ENCODE peak calls at places on chromosomes 7 and 10, in eight cellular contexts. F is heart right ventricle; I is CD4-positive, alpha-beta T cell; Q is heart left ventricle; L is Calu3; Z is neural crest cell; Y is GM13977; K is left lung. A is an unnamed sample.
A peak's percentile ranks its signal among the peaks of the same experiment; 100 is the strongest.

GRCh38 chr10:34732926-34733325 is 82.2 kb downstream of the PARD3 start:
- DNase-seq in Y (no peak), L (no peak), Q (no peak), Z (no peak), K (no peak), I (no peak), F (no peak), A (peak; percentile 41)

GRCh38 chr7:27149817-27150567 is 2.4 kb downstream of the HOXA3 start:
- DNase-seq in K (no peak), Q (peak; percentile 5), F (no peak), Z (no peak), L (peak; percentile 51), I (no peak), Y (no peak), A (no peak)

GRCh38 chr10:101011517-101012423 is 12.2 kb downstream of the LZTS2 start:
- DNase-seq in L (peak; percentile 38), I (no peak), Y (no peak), Q (no peak), K (no peak), Z (no peak), F (no peak), A (no peak)

GRCh38 chr7:94907420-94908203 is at the start of gene PPP1R9A:
- DNase-seq in L (peak; percentile 68), Z (peak; percentile 51), K (peak; percentile 41), I (no peak), F (peak; percentile 37), Y (peak; percentile 27), Q (peak; percentile 48), A (peak; percentile 39)

GRCh38 chr7:148916186-148916585 is 32.1 kb upstream of the EZH2 start:
- DNase-seq in I (no peak), Z (no peak), F (no peak), K (no peak), Y (no peak), L (no peak), Q (no peak), A (no peak)

GRCh38 chr7:118250860-118251494 is 26.5 kb downstream of the ANKRD7 start:
- DNase-seq in L (no peak), I (no peak), Y (no peak), Z (no peak), K (no peak), Q (no peak), F (no peak), A (no peak)

GRCh38 chr10:89389254-89389653 is 3.2 kb upstream of the IFIT1 start:
- DNase-seq in L (no peak), Y (peak; percentile 29), I (no peak), F (no peak), Q (no peak), Z (no peak), K (no peak), A (peak; percentile 40)

GRCh38 chr10:107915277-107915634 is 750.8 kb upstream of the SORCS1 start:
- DNase-seq in Y (no peak), K (peak; percentile 36), Z (no peak), Q (no peak), I (no peak), F (no peak), L (no peak), A (peak; percentile 57)

GRCh38 chr7:138890467-138890781 is 90.8 kb downstream of the KIAA1549 start:
- DNase-seq in K (no peak), Q (no peak), L (no peak), F (no peak), Y (no peak), I (no peak), Z (no peak), A (no peak)

GRCh38 chr10:13397052-13397451 is 49.0 kb upstream of the SEPHS1 start:
- DNase-seq in Q (no peak), F (no peak), Y (no peak), L (no peak), K (no peak), Z (no peak), I (no peak), A (no peak)

GRCh38 chr10:93755443-93756127 is 2.2 kb upstream of the LGI1 start:
- DNase-seq in L (no peak), Z (no peak), K (no peak), F (no peak), Y (no peak), Q (no peak), I (no peak), A (no peak)

GRCh38 chr10:13437026-13437555 is 89.0 kb upstream of the SEPHS1 start:
- DNase-seq in F (no peak), Q (no peak), I (no peak), Z (no peak), L (no peak), Y (no peak), K (no peak), A (no peak)

GRCh38 chr10:120727001-120727400 is 124.2 kb upstream of the WDR11 start:
- DNase-seq in I (no peak), F (no peak), Y (no peak), Q (no peak), L (no peak), K (no peak), Z (no peak), A (no peak)

GRCh38 chr7:70710011-70710480 is 421.9 kb upstream of the GALNT17 start:
- DNase-seq in Z (no peak), I (no peak), Q (no peak), K (no peak), Y (peak; percentile 37), L (no peak), F (no peak), A (no peak)

GRCh38 chr10:59803714-59804113 is 50.5 kb upstream of the MRLN start:
- DNase-seq in I (no peak), Z (no peak), Y (no peak), K (no peak), Q (no peak), L (no peak), F (no peak), A (no peak)

GRCh38 chr7:152520861-152521302 is 85.1 kb upstream of the KMT2C start:
- DNase-seq in K (no peak), F (no peak), Y (no peak), I (no peak), L (no peak), Z (no peak), Q (no peak), A (no peak)

GRCh38 chr10:70132098-70133029 is at the start of gene AIFM2:
- DNase-seq in Q (peak; percentile 79), I (peak; percentile 16), Z (peak; percentile 29), Y (peak; percentile 86), F (peak; percentile 72), L (peak; percentile 87), K (peak; percentile 84), A (peak; percentile 81)

GRCh38 chr7:106679153-106679931 is 18.4 kb upstream of the CCDC71L start:
- DNase-seq in I (no peak), Z (no peak), Y (peak; percentile 19), Q (no peak), K (no peak), L (peak; percentile 14), F (no peak), A (peak; percentile 74)

GRCh38 chr7:1940402-1940786 is 270.3 kb downstream of the ELFN1 start:
- DNase-seq in Z (no peak), I (peak; percentile 89), K (peak; percentile 91), Y (peak; percentile 93), F (peak; percentile 51), L (peak; percentile 51), Q (peak; percentile 55), A (peak; percentile 50)

GRCh38 chr10:126598009-126598408 is 72.5 kb downstream of the C10orf90 start:
- DNase-seq in K (no peak), F (no peak), L (peak; percentile 35), Q (peak; percentile 15), Y (peak; percentile 11), Z (peak; percentile 25), I (no peak), A (peak; percentile 72)
- TF ChIP-seq CTCF in K (no peak), F (no peak), L (no peak), Q (peak; percentile 25), Y (peak; percentile 51), Z (peak; percentile 64), I (no peak), A (peak; percentile 27)

DNA sequence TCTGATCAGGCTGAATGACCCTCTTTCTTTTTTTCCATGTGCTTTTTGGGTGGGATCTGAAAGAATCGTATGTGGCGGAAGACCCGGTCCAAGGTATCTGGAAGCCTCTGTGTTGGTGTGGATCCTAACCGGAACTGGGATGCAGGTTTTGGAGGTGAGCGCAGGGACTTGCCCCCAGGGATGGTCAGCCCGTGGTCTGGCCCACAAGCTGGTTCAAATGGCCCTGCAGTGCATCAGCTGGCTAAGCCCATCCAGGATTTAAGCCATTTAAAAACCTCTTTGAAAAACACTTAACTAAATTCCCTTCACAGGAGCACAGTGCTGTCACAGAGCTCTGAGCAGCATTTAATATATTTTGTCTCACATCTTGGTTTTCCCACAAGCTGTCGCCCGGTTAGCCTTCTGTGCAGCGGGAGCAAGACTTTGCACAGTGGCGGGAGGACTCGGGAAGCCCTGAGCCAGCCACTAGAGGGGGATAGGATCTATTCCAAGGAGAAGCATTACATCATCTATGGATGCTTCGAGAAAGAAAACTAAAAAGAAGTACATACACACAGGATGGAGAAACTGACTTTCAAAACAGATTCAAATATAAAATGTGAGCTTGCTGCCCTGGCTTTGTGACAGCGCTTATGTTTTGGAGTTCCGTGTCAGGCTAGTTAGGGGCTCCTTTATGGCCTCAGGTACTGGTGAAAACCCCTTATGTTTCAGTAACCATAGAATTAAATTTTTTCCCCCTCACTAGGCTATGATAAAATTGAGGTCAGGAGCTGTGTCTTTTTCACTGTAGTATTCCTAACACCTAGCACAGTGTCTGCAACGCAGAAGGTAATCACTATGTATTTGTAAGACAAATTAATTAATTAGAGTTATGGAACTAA is 11.3 kb downstream of the CPA2 start:
- DNase-seq in Y (no peak), L (peak; percentile 30), F (peak; percentile 65), K (peak; percentile 45), I (no peak), Q (peak; percentile 55), Z (peak; percentile 34), A (peak; percentile 55)
- TF ChIP-seq CTCF in Y (peak; percentile 1), L (no peak), F (peak; percentile 38), K (peak; percentile 44), I (no peak), Q (peak; percentile 74), Z (peak; percentile 50), A (no peak)

GRCh38 chr7:43540463-43540862 is 42.4 kb upstream of the STK17A start:
- DNase-seq in K (no peak), Q (no peak), Y (no peak), L (no peak), F (no peak), Z (no peak), I (no peak), A (no peak)

GRCh38 chr7:43536773-43537172 is 46.1 kb upstream of the STK17A start:
- DNase-seq in F (no peak), Y (no peak), Q (no peak), K (no peak), L (no peak), Z (no peak), I (no peak), A (no peak)

GRCh38 chr7:43535810-43536585 is 46.9 kb upstream of the STK17A start:
- DNase-seq in K (no peak), L (no peak), I (no peak), F (no peak), Y (no peak), Q (no peak), Z (no peak), A (peak; percentile 82)

GRCh38 chr7:43538404-43538771 is 44.5 kb upstream of the STK17A start:
- DNase-seq in L (no peak), K (no peak), Z (no peak), F (no peak), I (no peak), Q (no peak), Y (no peak), A (no peak)

GRCh38 chr7:43537765-43538403 is 45.0 kb upstream of the STK17A start:
- DNase-seq in K (no peak), Q (no peak), Y (no peak), I (no peak), F (no peak), Z (no peak), L (no peak), A (no peak)
- TF ChIP-seq CTCF in K (no peak), Q (no peak), Y (no peak), I (no peak), F (no peak), Z (no peak), L (no peak), A (no peak)

GRCh38 chr7:13309535-13309934 is 622.1 kb downstream of the ARL4A start:
- DNase-seq in I (no peak), F (no peak), Z (no peak), L (no peak), K (no peak), Y (no peak), Q (no peak), A (no peak)
- TF ChIP-seq CTCF in I (no peak), F (no peak), Z (no peak), L (no peak), K (no peak), Y (no peak), Q (no peak), A (no peak)